ENCODE peak calls at places on chromosomes 6 and 20, in nine cellular contexts. One of them, this sample, is unnamed. For H3K9me3, the result is how much of the 10 kb centered on the place peaks cover.

GRCh38 chr6:117545161-117545595 is 57.1 kb downstream of the GOPC start:
- DNase-seq in mucosa of descending colon: no peak
- DNase-seq in right cardiac atrium: no peak
- DNase-seq in heart right ventricle: no peak
- DNase-seq in upper lobe of left lung: no peak
- DNase-seq in hepatocyte: peak
- DNase-seq in CD4-positive, alpha-beta T cell: no peak
- DNase-seq in kidney: no peak
- DNase-seq in ovary: no peak
- DNase-seq in this sample: no peak

GRCh38 chr20:440636-441035 is 21.7 kb downstream of the TBC1D20 start:
- DNase-seq in mucosa of descending colon: no peak
- DNase-seq in right cardiac atrium: no peak
- DNase-seq in heart right ventricle: no peak
- DNase-seq in upper lobe of left lung: no peak
- DNase-seq in hepatocyte: no peak
- DNase-seq in CD4-positive, alpha-beta T cell: no peak
- DNase-seq in kidney: no peak
- DNase-seq in ovary: no peak
- DNase-seq in this sample: no peak

GRCh38 chr6:5278571-5279120 is 17.3 kb downstream of the FARS2 start:
- DNase-seq in mucosa of descending colon: no peak
- DNase-seq in right cardiac atrium: no peak
- DNase-seq in heart right ventricle: no peak
- DNase-seq in upper lobe of left lung: no peak
- DNase-seq in hepatocyte: no peak
- DNase-seq in CD4-positive, alpha-beta T cell: no peak
- DNase-seq in kidney: no peak
- DNase-seq in ovary: no peak
- DNase-seq in this sample: no peak

GRCh38 chr6:127190552-127190951 is 72.1 kb downstream of the RSPO3 start:
- DNase-seq in mucosa of descending colon: no peak
- DNase-seq in right cardiac atrium: no peak
- DNase-seq in heart right ventricle: no peak
- DNase-seq in upper lobe of left lung: no peak
- DNase-seq in hepatocyte: peak
- DNase-seq in CD4-positive, alpha-beta T cell: no peak
- DNase-seq in kidney: no peak
- DNase-seq in ovary: no peak
- DNase-seq in this sample: no peak

GRCh38 chr20:38004416-38004815 is 28.8 kb downstream of the TTI1 start:
- DNase-seq in mucosa of descending colon: no peak
- DNase-seq in right cardiac atrium: no peak
- DNase-seq in heart right ventricle: no peak
- DNase-seq in upper lobe of left lung: no peak
- DNase-seq in hepatocyte: no peak
- DNase-seq in CD4-positive, alpha-beta T cell: no peak
- DNase-seq in kidney: no peak
- DNase-seq in ovary: no peak
- DNase-seq in this sample: no peak

GRCh38 chr20:47620808-47621805 is 119.4 kb downstream of the NCOA3 start:
- DNase-seq in mucosa of descending colon: no peak
- DNase-seq in right cardiac atrium: no peak
- DNase-seq in heart right ventricle: peak
- DNase-seq in upper lobe of left lung: no peak
- DNase-seq in hepatocyte: peak
- DNase-seq in CD4-positive, alpha-beta T cell: no peak
- DNase-seq in kidney: no peak
- DNase-seq in ovary: no peak
- DNase-seq in this sample: no peak

GRCh38 chr6:70834520-70834919 is 122.3 kb downstream of the B3GAT2 start:
- DNase-seq in mucosa of descending colon: no peak
- DNase-seq in right cardiac atrium: no peak
- DNase-seq in heart right ventricle: no peak
- DNase-seq in upper lobe of left lung: no peak
- DNase-seq in hepatocyte: no peak
- DNase-seq in CD4-positive, alpha-beta T cell: no peak
- DNase-seq in kidney: no peak
- DNase-seq in ovary: no peak
- DNase-seq in this sample: no peak

GRCh38 chr20:37911838-37912273 is 8.9 kb downstream of the VSTM2L start:
- DNase-seq in mucosa of descending colon: no peak
- DNase-seq in right cardiac atrium: peak
- DNase-seq in heart right ventricle: peak
- DNase-seq in upper lobe of left lung: no peak
- DNase-seq in hepatocyte: peak
- DNase-seq in CD4-positive, alpha-beta T cell: no peak
- DNase-seq in kidney: no peak
- DNase-seq in ovary: no peak
- DNase-seq in this sample: no peak

GRCh38 chr6:160085713-160086505 is 35.7 kb upstream of the SLC22A1 start:
- DNase-seq in mucosa of descending colon: peak
- DNase-seq in right cardiac atrium: no peak
- DNase-seq in heart right ventricle: no peak
- DNase-seq in upper lobe of left lung: peak
- DNase-seq in hepatocyte: no peak
- DNase-seq in CD4-positive, alpha-beta T cell: no peak
- DNase-seq in kidney: no peak
- DNase-seq in ovary: no peak
- DNase-seq in this sample: no peak

GRCh38 chr6:44593539-44593944 is 206.0 kb downstream of the CDC5L start:
- DNase-seq in mucosa of descending colon: no peak
- DNase-seq in right cardiac atrium: peak
- DNase-seq in heart right ventricle: peak
- DNase-seq in upper lobe of left lung: no peak
- DNase-seq in hepatocyte: peak
- DNase-seq in CD4-positive, alpha-beta T cell: peak
- DNase-seq in kidney: no peak
- DNase-seq in ovary: no peak
- DNase-seq in this sample: peak

GRCh38 chr20:22863881-22864280 is 171.2 kb upstream of the SSTR4 start:
- DNase-seq in mucosa of descending colon: no peak
- DNase-seq in right cardiac atrium: no peak
- DNase-seq in heart right ventricle: no peak
- DNase-seq in upper lobe of left lung: no peak
- DNase-seq in hepatocyte: no peak
- DNase-seq in CD4-positive, alpha-beta T cell: no peak
- DNase-seq in kidney: no peak
- DNase-seq in ovary: no peak
- DNase-seq in this sample: no peak

GRCh38 chr6:54897462-54898189 is 51.1 kb downstream of the FAM83B start:
- DNase-seq in mucosa of descending colon: no peak
- DNase-seq in right cardiac atrium: no peak
- DNase-seq in heart right ventricle: no peak
- DNase-seq in upper lobe of left lung: no peak
- DNase-seq in hepatocyte: no peak
- DNase-seq in CD4-positive, alpha-beta T cell: no peak
- DNase-seq in kidney: no peak
- DNase-seq in ovary: no peak
- DNase-seq in this sample: no peak

GRCh38 chr6:80696268-80696667 is 589.8 kb downstream of the BCKDHB start:
- DNase-seq in mucosa of descending colon: no peak
- DNase-seq in right cardiac atrium: no peak
- DNase-seq in heart right ventricle: no peak
- DNase-seq in upper lobe of left lung: no peak
- DNase-seq in hepatocyte: no peak
- DNase-seq in CD4-positive, alpha-beta T cell: no peak
- DNase-seq in kidney: no peak
- DNase-seq in ovary: no peak
- DNase-seq in this sample: no peak

DNA sequence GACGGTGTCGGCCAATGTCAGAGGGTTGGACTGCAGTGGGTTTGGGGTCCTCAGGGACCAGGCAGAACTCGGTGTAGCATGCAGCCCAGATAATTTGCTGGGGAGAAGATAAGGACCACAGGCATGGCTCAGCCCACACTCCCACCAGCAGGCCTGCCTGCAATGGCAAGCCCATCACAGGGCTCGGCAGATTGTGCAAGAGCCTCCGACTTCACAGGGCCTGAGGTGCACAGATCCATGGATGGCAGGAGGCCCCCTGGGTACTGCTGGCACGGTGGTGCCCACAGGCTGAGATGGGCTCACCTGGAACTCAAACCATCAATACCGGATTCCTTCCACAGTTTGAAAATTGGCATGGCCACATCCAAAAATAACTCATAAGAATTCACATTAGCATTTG is 180.3 kb downstream of the TTLL2 start:
- DNase-seq in mucosa of descending colon: no peak
- DNase-seq in right cardiac atrium: no peak
- DNase-seq in heart right ventricle: no peak
- DNase-seq in upper lobe of left lung: no peak
- DNase-seq in hepatocyte: no peak
- DNase-seq in CD4-positive, alpha-beta T cell: no peak
- DNase-seq in kidney: no peak
- DNase-seq in ovary: no peak
- DNase-seq in this sample: no peak
- H3K9me3 ChIP-seq in mucosa of descending colon: under half
- H3K9me3 ChIP-seq in right cardiac atrium: under half
- H3K9me3 ChIP-seq in heart right ventricle: under half
- H3K9me3 ChIP-seq in upper lobe of left lung: under half
- H3K9me3 ChIP-seq in hepatocyte: under half
- H3K9me3 ChIP-seq in CD4-positive, alpha-beta T cell: under half
- H3K9me3 ChIP-seq in kidney: under half
- H3K9me3 ChIP-seq in ovary: under half
- H3K9me3 ChIP-seq in this sample: under half

DNA sequence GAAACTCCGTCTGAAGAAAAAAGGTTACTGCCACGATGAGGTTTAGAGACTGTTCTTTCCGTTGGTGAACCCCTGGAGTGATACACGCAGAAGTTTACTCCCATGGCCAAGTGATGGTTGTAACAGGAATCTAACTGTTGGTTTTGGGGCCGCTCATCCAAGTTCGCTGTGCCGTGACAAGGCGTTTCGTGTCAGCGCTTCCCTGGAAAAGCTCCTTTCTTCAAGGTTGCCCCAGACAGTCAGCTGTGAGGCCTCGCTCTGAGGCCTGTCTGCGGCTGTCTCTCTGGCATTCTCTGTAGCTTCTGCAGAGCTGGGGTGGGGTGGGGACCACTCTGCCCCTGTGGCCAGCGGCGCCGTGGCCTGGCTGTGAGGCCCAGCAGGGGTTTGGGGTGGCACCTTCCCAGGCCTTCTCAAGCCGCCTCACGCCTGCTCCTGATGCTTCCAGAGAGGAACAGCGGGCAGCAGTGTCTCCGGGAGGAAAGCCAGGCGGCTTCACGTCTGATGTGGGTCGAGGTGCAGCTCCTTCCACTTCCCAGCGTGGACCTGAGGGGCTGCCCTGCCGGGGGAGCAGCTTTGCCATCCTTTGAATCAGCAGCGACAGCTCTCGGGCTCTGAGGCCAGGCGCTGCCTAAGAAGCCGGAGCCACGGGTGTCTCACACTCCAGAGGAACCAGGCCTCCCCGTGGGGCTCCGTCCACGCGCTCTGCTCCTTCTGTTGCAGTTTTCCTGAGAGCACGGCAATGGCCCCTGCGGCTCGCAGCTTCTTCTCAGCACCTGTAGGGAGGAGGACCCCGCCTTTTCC is 76.2 kb downstream of the SMOC2 start:
- DNase-seq in mucosa of descending colon: no peak
- DNase-seq in right cardiac atrium: no peak
- DNase-seq in heart right ventricle: no peak
- DNase-seq in upper lobe of left lung: no peak
- DNase-seq in hepatocyte: no peak
- DNase-seq in CD4-positive, alpha-beta T cell: no peak
- DNase-seq in kidney: no peak
- DNase-seq in ovary: peak
- DNase-seq in this sample: no peak
- H3K9me3 ChIP-seq in mucosa of descending colon: under half
- H3K9me3 ChIP-seq in right cardiac atrium: under half
- H3K9me3 ChIP-seq in heart right ventricle: under half
- H3K9me3 ChIP-seq in upper lobe of left lung: under half
- H3K9me3 ChIP-seq in hepatocyte: under half
- H3K9me3 ChIP-seq in CD4-positive, alpha-beta T cell: under half
- H3K9me3 ChIP-seq in kidney: under half
- H3K9me3 ChIP-seq in ovary: under half
- H3K9me3 ChIP-seq in this sample: under half

DNA sequence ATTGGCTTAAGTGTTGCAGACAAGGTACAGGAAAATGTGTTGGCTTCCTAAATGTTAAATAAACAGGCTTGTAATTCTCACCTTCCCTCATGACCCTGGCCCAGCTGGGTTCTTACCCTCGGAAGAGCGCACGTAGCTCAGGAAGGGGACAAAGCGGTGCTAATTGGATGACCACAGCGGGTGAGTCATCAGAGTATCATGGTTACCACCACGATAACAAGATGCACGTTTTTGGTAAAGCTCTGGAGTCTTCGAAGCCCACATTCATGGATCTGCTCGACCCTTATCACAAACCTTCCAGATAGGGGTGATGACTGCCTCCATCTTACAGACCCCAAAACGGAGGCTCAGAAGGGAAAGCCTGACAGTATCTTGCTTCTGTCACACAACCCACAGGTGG is 32.8 kb downstream of the APCDD1L start:
- DNase-seq in mucosa of descending colon: no peak
- DNase-seq in right cardiac atrium: no peak
- DNase-seq in heart right ventricle: no peak
- DNase-seq in upper lobe of left lung: no peak
- DNase-seq in hepatocyte: no peak
- DNase-seq in CD4-positive, alpha-beta T cell: no peak
- DNase-seq in kidney: no peak
- DNase-seq in ovary: no peak
- DNase-seq in this sample: no peak
- H3K9me3 ChIP-seq in mucosa of descending colon: under half
- H3K9me3 ChIP-seq in right cardiac atrium: under half
- H3K9me3 ChIP-seq in heart right ventricle: under half
- H3K9me3 ChIP-seq in upper lobe of left lung: under half
- H3K9me3 ChIP-seq in hepatocyte: under half
- H3K9me3 ChIP-seq in CD4-positive, alpha-beta T cell: under half
- H3K9me3 ChIP-seq in kidney: under half
- H3K9me3 ChIP-seq in ovary: under half
- H3K9me3 ChIP-seq in this sample: under half

GRCh38 chr6:305371-306206 is 13.3 kb downstream of the DUSP22 start:
- DNase-seq in mucosa of descending colon: no peak
- DNase-seq in right cardiac atrium: no peak
- DNase-seq in heart right ventricle: no peak
- DNase-seq in upper lobe of left lung: peak
- DNase-seq in hepatocyte: no peak
- DNase-seq in CD4-positive, alpha-beta T cell: no peak
- DNase-seq in kidney: no peak
- DNase-seq in ovary: no peak
- DNase-seq in this sample: no peak

GRCh38 chr6:307874-308273 is 15.6 kb downstream of the DUSP22 start:
- DNase-seq in mucosa of descending colon: no peak
- DNase-seq in right cardiac atrium: no peak
- DNase-seq in heart right ventricle: no peak
- DNase-seq in upper lobe of left lung: peak
- DNase-seq in hepatocyte: no peak
- DNase-seq in CD4-positive, alpha-beta T cell: no peak
- DNase-seq in kidney: no peak
- DNase-seq in ovary: no peak
- DNase-seq in this sample: no peak

GRCh38 chr6:308307-308706 is 16.0 kb downstream of the DUSP22 start:
- DNase-seq in mucosa of descending colon: no peak
- DNase-seq in right cardiac atrium: no peak
- DNase-seq in heart right ventricle: no peak
- DNase-seq in upper lobe of left lung: peak
- DNase-seq in hepatocyte: no peak
- DNase-seq in CD4-positive, alpha-beta T cell: no peak
- DNase-seq in kidney: no peak
- DNase-seq in ovary: no peak
- DNase-seq in this sample: no peak

GRCh38 chr6:307065-307814 is 15.0 kb downstream of the DUSP22 start:
- DNase-seq in mucosa of descending colon: no peak
- DNase-seq in right cardiac atrium: peak
- DNase-seq in heart right ventricle: peak
- DNase-seq in upper lobe of left lung: peak
- DNase-seq in hepatocyte: no peak
- DNase-seq in CD4-positive, alpha-beta T cell: no peak
- DNase-seq in kidney: no peak
- DNase-seq in ovary: no peak
- DNase-seq in this sample: no peak

GRCh38 chr6:306641-307061 is 14.4 kb downstream of the DUSP22 start:
- DNase-seq in mucosa of descending colon: no peak
- DNase-seq in right cardiac atrium: no peak
- DNase-seq in heart right ventricle: no peak
- DNase-seq in upper lobe of left lung: peak
- DNase-seq in hepatocyte: no peak
- DNase-seq in CD4-positive, alpha-beta T cell: no peak
- DNase-seq in kidney: no peak
- DNase-seq in ovary: no peak
- DNase-seq in this sample: no peak
- H3K9me3 ChIP-seq in mucosa of descending colon: under half
- H3K9me3 ChIP-seq in right cardiac atrium: under half
- H3K9me3 ChIP-seq in heart right ventricle: under half
- H3K9me3 ChIP-seq in upper lobe of left lung: under half
- H3K9me3 ChIP-seq in hepatocyte: under half
- H3K9me3 ChIP-seq in CD4-positive, alpha-beta T cell: under half
- H3K9me3 ChIP-seq in kidney: under half
- H3K9me3 ChIP-seq in ovary: under half
- H3K9me3 ChIP-seq in this sample: under half

This sample was measured in T-helper 17 cell.